ENCODE peak calls at places on chromosome 22, in four cellular contexts. T is HepG2, W is K562, G is H1. E is an unnamed sample.

GRCh38 chr22:46815132-46815531 is 52.7 kb downstream of the TBC1D22A start:
- DNase-seq in G (peak), T (peak), W (no peak), E (no peak)

GRCh38 chr22:19289475-19290161 is 1.9 kb downstream of the CLTCL1 start:
- DNase-seq in G (no peak), T (no peak), W (peak), E (no peak)

GRCh38 chr22:30838111-30838510 is 130.5 kb downstream of the MORC2 start:
- DNase-seq in W (no peak), T (no peak), G (no peak), E (no peak)

GRCh38 chr22:37340331-37341262 is 58.3 kb downstream of the CYTH4 start:
- DNase-seq in T (no peak), G (no peak), W (no peak), E (no peak)

GRCh38 chr22:38455530-38456271 is 702 bp upstream of the KCNJ4 start:
- DNase-seq in T (no peak), W (peak), G (peak), E (no peak)

GRCh38 chr22:17085277-17086091 is 684 bp downstream of the IL17RA start:
- DNase-seq in T (no peak), G (peak), W (peak), E (no peak)

GRCh38 chr22:44361391-44362126 is 48.8 kb upstream of the SHISAL1 start:
- DNase-seq in W (no peak), T (no peak), G (no peak), E (no peak)

GRCh38 chr22:41290262-41291221 is 4.6 kb upstream of the RANGAP1 start:
- DNase-seq in G (peak), T (peak), W (no peak), E (no peak)

GRCh38 chr22:47328550-47329243 is 566.2 kb downstream of the TBC1D22A start:
- DNase-seq in G (no peak), W (peak), T (peak), E (no peak)

GRCh38 chr22:39650996-39651782 is 80.6 kb downstream of the CACNA1I start:
- DNase-seq in T (no peak), G (no peak), W (no peak), E (no peak)

GRCh38 chr22:46041642-46042041 is 64.7 kb upstream of the WNT7B start:
- DNase-seq in T (no peak), W (no peak), G (no peak), E (no peak)

GRCh38 chr22:44384563-44384940 is 71.8 kb upstream of the SHISAL1 start:
- DNase-seq in G (no peak), T (no peak), W (no peak), E (no peak)

GRCh38 chr22:31400023-31400397 is 606 bp downstream of the DRG1 start:
- DNase-seq in W (no peak), G (no peak), T (no peak), E (no peak)

GRCh38 chr22:45686004-45686403 is 14.4 kb downstream of the ATXN10 start:
- DNase-seq in T (no peak), W (no peak), G (no peak), E (no peak)

GRCh38 chr22:28817919-28818859 is 17.8 kb upstream of the XBP1 start:
- DNase-seq in W (no peak), G (no peak), T (peak), E (no peak)

GRCh38 chr22:41596776-41597634 is 7.4 kb upstream of the PMM1 start:
- DNase-seq in T (peak), W (peak), G (peak), E (no peak)

GRCh38 chr22:18954333-18954732 is 18.2 kb upstream of the PRODH start:
- DNase-seq in W (peak), T (peak), G (peak), E (no peak)

GRCh38 chr22:37626144-37626543 is 13.3 kb upstream of the SH3BP1 start:
- DNase-seq in T (no peak), W (no peak), G (no peak), E (no peak)

DNA sequence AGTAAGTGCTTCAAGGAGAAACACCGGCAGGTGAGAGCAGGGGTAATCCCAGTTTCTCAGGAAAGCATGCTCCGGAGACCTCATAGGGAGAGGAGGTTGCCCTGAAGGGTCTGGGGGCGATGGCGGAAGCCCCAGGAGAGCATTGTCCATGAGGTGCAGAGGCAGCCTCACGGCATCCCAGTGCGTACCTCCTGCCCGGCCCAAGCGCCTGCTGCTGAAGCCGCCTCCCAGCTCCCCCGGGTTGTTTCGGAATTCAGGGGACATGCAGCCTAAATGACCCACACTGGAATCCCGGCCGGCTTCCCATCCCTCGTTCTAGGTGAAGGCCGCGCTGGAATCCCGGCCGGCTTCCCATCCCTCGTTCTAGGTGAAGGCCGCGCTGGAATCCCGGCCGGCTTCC is 2.7 kb downstream of the ZBED4 start:
- DNase-seq in W (no peak), G (no peak), T (no peak), E (no peak)
- TF ChIP-seq HDAC6 in W (no peak), G (no peak), T (no peak), E (no peak)

GRCh38 chr22:23831261-23831660 is 7.5 kb downstream of the DERL3 start:
- DNase-seq in G (no peak), T (no peak), W (no peak), E (no peak)
- TF ChIP-seq HDAC6 in G (no peak), T (no peak), W (no peak), E (no peak)

DNA sequence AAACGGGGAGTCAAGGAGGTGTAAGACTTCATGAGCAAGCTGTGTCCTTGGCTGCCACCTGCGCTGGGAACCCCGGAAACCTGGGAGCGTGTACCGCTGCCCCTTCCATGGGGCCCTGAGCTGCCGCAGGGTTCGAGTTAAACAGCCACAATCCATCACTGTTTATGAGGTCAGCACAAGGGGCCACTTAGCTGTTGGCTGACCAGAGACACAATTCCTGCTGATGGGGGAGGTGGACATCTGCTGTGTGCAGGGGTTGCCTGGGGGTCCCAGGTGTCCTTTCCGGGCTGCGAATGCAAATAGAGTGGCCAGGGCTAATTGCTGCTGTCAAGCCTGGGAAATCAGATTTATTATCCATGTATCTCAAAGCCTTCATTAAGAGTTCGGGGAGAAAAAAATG is 549.3 kb downstream of the BRD1 start:
- DNase-seq in W (no peak), T (no peak), G (no peak), E (no peak)
- TF ChIP-seq HDAC6 in W (no peak), T (no peak), G (no peak), E (no peak)

GRCh38 chr22:27671413-27671721 is 130.2 kb downstream of the MN1 start:
- DNase-seq in T (no peak), W (no peak), G (no peak), E (no peak)

GRCh38 chr22:27669798-27670599 is 131.6 kb downstream of the MN1 start:
- DNase-seq in T (peak), W (peak), G (peak), E (no peak)

GRCh38 chr22:27672721-27673387 is 128.7 kb downstream of the MN1 start:
- DNase-seq in G (no peak), T (no peak), W (no peak), E (no peak)

GRCh38 chr22:27668828-27669797 is 132.4 kb downstream of the MN1 start:
- DNase-seq in W (peak), G (no peak), T (peak), E (no peak)

GRCh38 chr22:27670701-27671412 is 130.7 kb downstream of the MN1 start:
- DNase-seq in W (peak), G (peak), T (peak), E (no peak)
- TF ChIP-seq HDAC6 in W (no peak), G (no peak), T (no peak), E (no peak)

GRCh38 chr22:35629406-35630234 is 12.5 kb upstream of the MB start:
- DNase-seq in G (no peak), T (no peak), W (peak), E (peak)
- TF ChIP-seq HDAC6 in G (no peak), T (no peak), W (no peak), E (no peak)

E was measured in GM12878.